ENCODE peak calls at places on chromosomes 2 and 18, in ten cellular contexts. N, E, L, B, Z, G, I, H, T and M are unnamed samples.

GRCh38 chr2:9097239-9097638 is 93.8 kb upstream of the MBOAT2 start:
- DNase-seq in N (no peak), E (no peak), L (no peak), B (no peak), Z (no peak), G (no peak), I (no peak), H (no peak), T (peak), M (no peak)

GRCh38 chr18:50748243-50749229 is 71.3 kb downstream of the MRO start:
- DNase-seq in N (no peak), E (no peak), L (no peak), B (no peak), Z (no peak), G (no peak), I (no peak), H (no peak), T (no peak), M (no peak)

GRCh38 chr2:191983186-191983585 is 136.3 kb upstream of the CAVIN2 start:
- DNase-seq in N (no peak), E (no peak), L (no peak), B (no peak), Z (no peak), G (no peak), I (no peak), H (no peak), T (no peak), M (no peak)

GRCh38 chr2:19547321-19547720 is 188.9 kb upstream of the OSR1 start:
- DNase-seq in N (no peak), E (no peak), L (no peak), B (no peak), Z (no peak), G (no peak), I (no peak), H (no peak), T (no peak), M (no peak)

GRCh38 chr2:219692521-219692920 is 65.1 kb downstream of the SLC4A3 start:
- DNase-seq in N (no peak), E (no peak), L (no peak), B (no peak), Z (no peak), G (no peak), I (no peak), H (no peak), T (no peak), M (no peak)

GRCh38 chr2:122445003-122445402 is 689.6 kb downstream of the TSN start:
- DNase-seq in N (no peak), E (no peak), L (no peak), B (no peak), Z (no peak), G (no peak), I (no peak), H (no peak), T (no peak), M (no peak)

GRCh38 chr2:156331572-156332451 is 709 bp downstream of the NR4A2 start:
- DNase-seq in N (no peak), E (no peak), L (peak), B (no peak), Z (peak), G (no peak), I (no peak), H (peak), T (peak), M (no peak)

GRCh38 chr2:230216489-230216888 is 3.3 kb downstream of the SP110 start:
- DNase-seq in N (peak), E (no peak), L (no peak), B (no peak), Z (no peak), G (no peak), I (no peak), H (no peak), T (no peak), M (no peak)

GRCh38 chr2:85053802-85054201 is 79.4 kb upstream of the TCF7L1 start:
- DNase-seq in N (no peak), E (no peak), L (no peak), B (no peak), Z (no peak), G (no peak), I (peak), H (no peak), T (no peak), M (no peak)

GRCh38 chr2:38433607-38433975 is 56.5 kb upstream of the ATL2 start:
- DNase-seq in N (no peak), E (no peak), L (no peak), B (no peak), Z (no peak), G (no peak), I (no peak), H (no peak), T (no peak), M (no peak)

GRCh38 chr2:11182951-11183350 is 27.7 kb downstream of the SLC66A3 start:
- DNase-seq in N (no peak), E (no peak), L (no peak), B (no peak), Z (no peak), G (no peak), I (no peak), H (no peak), T (no peak), M (no peak)

GRCh38 chr2:66433945-66434678 is 813 bp upstream of the MEIS1 start:
- DNase-seq in N (peak), E (no peak), L (peak), B (no peak), Z (no peak), G (no peak), I (no peak), H (peak), T (peak), M (no peak)

GRCh38 chr2:2102870-2103269 is 228.2 kb downstream of the MYT1L start:
- DNase-seq in N (no peak), E (no peak), L (no peak), B (no peak), Z (peak), G (no peak), I (no peak), H (no peak), T (no peak), M (no peak)